ENCODE peak calls at places on chromosome 10, in five cellular contexts. I is adipocyte, R is HEK293T, V is GM20000, E is left ventricle myocardium inferior. Y is an unnamed sample.

GRCh38 chr10:22324893-22325271 is 4.0 kb downstream of the BMI1 start:
- DNase-seq in I (no peak), R (no peak), V (peak), E (no peak), Y (no peak)

GRCh38 chr10:44660271-44660670 is 250.9 kb upstream of the TMEM72 start:
- DNase-seq in I (peak), R (no peak), V (no peak), E (no peak), Y (no peak)

GRCh38 chr10:106935978-106936451 is 228.5 kb downstream of the SORCS1 start:
- DNase-seq in I (no peak), R (no peak), V (peak), E (no peak), Y (no peak)

GRCh38 chr10:82378146-82378545 is 503.2 kb downstream of the NRG3 start:
- DNase-seq in I (no peak), R (no peak), V (no peak), E (no peak), Y (peak)

GRCh38 chr10:75395171-75395954 is 6.2 kb downstream of the ZNF503 start:
- DNase-seq in I (peak), R (no peak), V (peak), E (peak), Y (peak)

GRCh38 chr10:36781570-36781969 is 343.8 kb upstream of the ANKRD30A start:
- DNase-seq in I (no peak), R (no peak), V (no peak), E (no peak), Y (no peak)

GRCh38 chr10:13440709-13441061 is 88.1 kb downstream of the BEND7 start:
- DNase-seq in I (no peak), R (no peak), V (no peak), E (no peak), Y (no peak)

GRCh38 chr10:133257489-133258065 is 19.1 kb downstream of the ADAM8 start:
- DNase-seq in I (no peak), R (peak), V (peak), E (peak), Y (peak)

GRCh38 chr10:84957427-84957826 is 629.0 kb downstream of the CCSER2 start:
- DNase-seq in I (no peak), R (no peak), V (no peak), E (no peak), Y (no peak)

GRCh38 chr10:102802920-102803534 is 34.2 kb downstream of the CYP17A1 start:
- DNase-seq in I (peak), R (no peak), V (peak), E (no peak), Y (peak)

GRCh38 chr10:72802291-72803118 is 91.0 kb upstream of the OIT3 start:
- DNase-seq in I (peak), R (no peak), V (peak), E (no peak), Y (peak)

GRCh38 chr10:93280121-93280698 is 201.9 kb downstream of the MYOF start:
- DNase-seq in I (no peak), R (no peak), V (no peak), E (no peak), Y (no peak)

GRCh38 chr10:78779339-78779955 is 289.3 kb upstream of the ZMIZ1 start:
- DNase-seq in I (no peak), R (no peak), V (no peak), E (no peak), Y (peak)

GRCh38 chr10:73522263-73522662 is 26.4 kb upstream of the PPP3CB start:
- DNase-seq in I (no peak), R (no peak), V (no peak), E (no peak), Y (peak)

GRCh38 chr10:86752311-86752710 is 4.1 kb upstream of the BMPR1A start:
- DNase-seq in I (no peak), R (no peak), V (no peak), E (no peak), Y (no peak)

GRCh38 chr10:102674566-102674965 is 30.3 kb downstream of the TRIM8 start:
- DNase-seq in I (no peak), R (no peak), V (no peak), E (no peak), Y (no peak)

GRCh38 chr10:59063491-59063890 is 113.0 kb upstream of the PHYHIPL start:
- DNase-seq in I (no peak), R (no peak), V (no peak), E (no peak), Y (no peak)

GRCh38 chr10:100816671-100817070 is 71.3 kb downstream of the PAX2 start:
- DNase-seq in I (no peak), R (no peak), V (no peak), E (no peak), Y (no peak)

GRCh38 chr10:102419561-102420442 is 834 bp upstream of the FBXL15 start:
- DNase-seq in I (peak), R (peak), V (peak), E (peak), Y (no peak)

GRCh38 chr10:6089334-6090219 is 743 bp downstream of the RBM17 start:
- DNase-seq in I (peak), R (no peak), V (no peak), E (no peak), Y (peak)

GRCh38 chr10:68153473-68154210 is 44.4 kb downstream of the MYPN start:
- DNase-seq in I (peak), R (peak), V (no peak), E (no peak), Y (peak)

GRCh38 chr10:12048547-12048946 is 5.9 kb upstream of the UPF2 start:
- DNase-seq in I (no peak), R (no peak), V (peak), E (no peak), Y (no peak)

Y was measured in AG10803.